ENCODE peak calls at places on chromosomes 5 and 9, in eight cellular contexts. H is AG08395; Z is activated CD8-positive, alpha-beta memory T cell treated with anti-CD3 and anti-CD28 coated beads for 48 hours; A is AG08396; K is activated T-helper 9 cell treated with anti-CD3 and anti-CD28 coated beads, Interleukin-2, amount 50 U/mL, for 16 hours; E is A549; Y is CD4-positive, alpha-beta T cell; T is NCI-H1694 treated with DMSO at 0.1 percent for 48 hours. P is an unnamed sample.

GRCh38 chr5:50853151-50853550 is 186.7 kb downstream of the PARP8 start:
- DNase-seq in Z (no peak), Y (no peak), T (no peak), K (no peak), A (no peak), H (no peak), E (no peak), P (no peak)

GRCh38 chr5:111748304-111748763 is 8.7 kb downstream of the NREP start:
- DNase-seq in T (no peak), E (no peak), Z (no peak), K (no peak), A (peak; percentile 68), Y (no peak), H (peak; percentile 81), P (no peak)

GRCh38 chr5:127796207-127796606 is 93.0 kb downstream of the CCDC192 start:
- DNase-seq in K (no peak), Y (no peak), E (no peak), H (no peak), A (no peak), Z (no peak), T (no peak), P (no peak)

GRCh38 chr9:37961346-37961745 is 57.4 kb upstream of the SLC25A51 start:
- DNase-seq in Y (no peak), E (no peak), A (no peak), K (no peak), T (no peak), Z (no peak), H (no peak), P (no peak)

GRCh38 chr5:141636106-141636412 is 590 bp downstream of the HDAC3 start:
- DNase-seq in E (no peak), H (no peak), K (no peak), Z (no peak), A (no peak), Y (no peak), T (no peak), P (no peak)

GRCh38 chr5:96256795-96257470 is 176.1 kb downstream of the PCSK1 start:
- DNase-seq in Y (no peak), A (no peak), T (peak; percentile 66), E (peak; percentile 86), H (peak; percentile 36), Z (no peak), K (no peak), P (no peak)

GRCh38 chr5:180785151-180785781 is 17.3 kb downstream of the MGAT1 start:
- DNase-seq in E (no peak), H (peak; percentile 63), A (peak; percentile 73), K (no peak), Z (no peak), T (no peak), Y (no peak), P (no peak)

GRCh38 chr5:171623551-171624097 is 162.0 kb upstream of the SMIM23 start:
- DNase-seq in H (no peak), T (no peak), E (no peak), A (no peak), K (no peak), Y (no peak), Z (no peak), P (no peak)

GRCh38 chr9:2174911-2175310 is 159.8 kb downstream of the SMARCA2 start:
- DNase-seq in A (no peak), Y (no peak), E (no peak), K (no peak), H (no peak), Z (no peak), T (no peak), P (no peak)

GRCh38 chr5:171975262-171975876 is 31.1 kb downstream of the FBXW11 start:
- DNase-seq in Z (no peak), Y (no peak), E (no peak), H (peak; percentile 6), K (no peak), T (no peak), A (no peak), P (no peak)

GRCh38 chr9:70935856-70936255 is 185.6 kb downstream of the TRPM3 start:
- DNase-seq in T (no peak), Z (no peak), H (peak; percentile 67), A (no peak), Y (no peak), E (no peak), K (no peak), P (no peak)

GRCh38 chr9:4615251-4615650 is 46.8 kb upstream of the PLPP6 start:
- DNase-seq in A (peak; percentile 60), Z (no peak), H (peak; percentile 71), E (no peak), K (no peak), Y (no peak), T (no peak), P (no peak)

GRCh38 chr5:1041225-1042186 is 32.9 kb downstream of the NKD2 start:
- DNase-seq in E (no peak), H (no peak), Z (no peak), K (no peak), A (no peak), Y (no peak), T (no peak), P (no peak)

GRCh38 chr5:148209151-148209550 is 6.3 kb downstream of the SPINK6 start:
- DNase-seq in E (no peak), Z (no peak), K (no peak), A (no peak), Y (no peak), T (no peak), H (no peak), P (no peak)

GRCh38 chr5:156182174-156182967 is 144.6 kb upstream of the SGCD start:
- DNase-seq in A (no peak), H (no peak), Y (no peak), E (peak; percentile 91), K (no peak), Z (no peak), T (no peak), P (no peak)

GRCh38 chr5:180135128-180135955 is 63.8 kb upstream of the RNF130 start:
- DNase-seq in Z (peak; percentile 6), Y (no peak), H (peak; percentile 19), E (no peak), A (peak; percentile 78), T (no peak), K (no peak), P (no peak)

GRCh38 chr5:29367176-29367833 is 1826.2 kb upstream of the CDH6 start:
- DNase-seq in Z (no peak), A (no peak), T (no peak), Y (no peak), K (no peak), H (no peak), E (peak; percentile 3), P (no peak)

GRCh38 chr9:113223963-113224362 is 2.6 kb downstream of the SLC31A1 start:
- DNase-seq in A (peak; percentile 39), H (no peak), Y (no peak), T (no peak), K (no peak), E (no peak), Z (no peak), P (no peak)

GRCh38 chr5:169895876-169896275 is 84.4 kb downstream of the INSYN2B start:
- DNase-seq in E (no peak), Z (no peak), T (no peak), Y (no peak), K (no peak), A (peak; percentile 60), H (peak; percentile 30), P (no peak)

GRCh38 chr5:68033961-68034581 is 181.5 kb upstream of the PIK3R1 start:
- DNase-seq in H (peak; percentile 50), A (peak; percentile 35), Z (no peak), T (no peak), E (no peak), K (no peak), Y (no peak), P (no peak)

GRCh38 chr5:18433336-18433735 is 799.1 kb downstream of the TAF11L14 start:
- DNase-seq in A (no peak), T (no peak), E (no peak), Z (no peak), H (no peak), Y (no peak), K (no peak), P (no peak)

GRCh38 chr9:95049761-95050160 is 267.7 kb downstream of the FANCC start:
- DNase-seq in E (no peak), Z (no peak), K (no peak), T (no peak), Y (no peak), H (no peak), A (no peak), P (no peak)

GRCh38 chr5:178483620-178484019 is 106.6 kb downstream of the COL23A1 start:
- DNase-seq in Z (no peak), A (no peak), T (no peak), E (no peak), Y (peak; percentile 27), H (no peak), K (peak; percentile 3), P (peak; percentile 14)

GRCh38 chr5:120690621-120691407 is 226.7 kb downstream of the PRR16 start:
- DNase-seq in A (no peak), K (no peak), T (no peak), Z (no peak), E (no peak), Y (no peak), H (no peak), P (no peak)